ENCODE peak calls at places on chromosomes 12 and 14, in five cellular contexts. A is Calu3, G is stomach, N is IMR-90, H is endothelial cell. Y is an unnamed sample.
A peak's percentile ranks its signal among the peaks of the same experiment; 100 is the strongest.

GRCh38 chr12:69101505-69101904 is 137.9 kb upstream of the CPSF6 start:
- DNase-seq in A (no peak), G (no peak), N (no peak), H (no peak), Y (no peak)

GRCh38 chr12:80041691-80042090 is 57.6 kb upstream of the OTOGL start:
- DNase-seq in A (no peak), N (peak; percentile 68), H (no peak), G (no peak), Y (no peak)

GRCh38 chr12:123431951-123432886 is 4.3 kb downstream of the RILPL2 start:
- DNase-seq in A (no peak), G (peak; percentile 30), N (no peak), H (no peak), Y (peak; percentile 83)

GRCh38 chr14:25833341-25834121 is 764.3 kb downstream of the NOVA1 start:
- DNase-seq in G (peak; percentile 27), N (no peak), A (no peak), H (peak; percentile 62), Y (no peak)

GRCh38 chr12:67469666-67470065 is 178.9 kb upstream of the DYRK2 start:
- DNase-seq in G (no peak), N (no peak), A (no peak), H (no peak), Y (no peak)

GRCh38 chr14:36313898-36314297 is 6.5 kb downstream of the MBIP start:
- DNase-seq in A (no peak), G (no peak), H (no peak), N (no peak), Y (no peak)

GRCh38 chr14:103391048-103391447 is 5.8 kb downstream of the MARK3 start:
- DNase-seq in G (no peak), N (peak; percentile 87), H (peak; percentile 18), A (peak; percentile 18), Y (no peak)

GRCh38 chr14:93582516-93582915 is 151.8 kb downstream of the UNC79 start:
- DNase-seq in N (no peak), A (no peak), H (no peak), G (no peak), Y (no peak)

GRCh38 chr12:97283297-97283696 is 179.3 kb upstream of the RMST start:
- DNase-seq in N (no peak), A (no peak), G (no peak), H (no peak), Y (no peak)

GRCh38 chr12:65685514-65685913 is 138.8 kb upstream of the HMGA2 start:
- DNase-seq in H (no peak), A (peak; percentile 23), N (peak; percentile 43), G (no peak), Y (no peak)
- TF ChIP-seq CTCF in H (peak; percentile 68), A (peak; percentile 48), N (peak; percentile 58), G (no peak), Y (peak; percentile 42)

DNA sequence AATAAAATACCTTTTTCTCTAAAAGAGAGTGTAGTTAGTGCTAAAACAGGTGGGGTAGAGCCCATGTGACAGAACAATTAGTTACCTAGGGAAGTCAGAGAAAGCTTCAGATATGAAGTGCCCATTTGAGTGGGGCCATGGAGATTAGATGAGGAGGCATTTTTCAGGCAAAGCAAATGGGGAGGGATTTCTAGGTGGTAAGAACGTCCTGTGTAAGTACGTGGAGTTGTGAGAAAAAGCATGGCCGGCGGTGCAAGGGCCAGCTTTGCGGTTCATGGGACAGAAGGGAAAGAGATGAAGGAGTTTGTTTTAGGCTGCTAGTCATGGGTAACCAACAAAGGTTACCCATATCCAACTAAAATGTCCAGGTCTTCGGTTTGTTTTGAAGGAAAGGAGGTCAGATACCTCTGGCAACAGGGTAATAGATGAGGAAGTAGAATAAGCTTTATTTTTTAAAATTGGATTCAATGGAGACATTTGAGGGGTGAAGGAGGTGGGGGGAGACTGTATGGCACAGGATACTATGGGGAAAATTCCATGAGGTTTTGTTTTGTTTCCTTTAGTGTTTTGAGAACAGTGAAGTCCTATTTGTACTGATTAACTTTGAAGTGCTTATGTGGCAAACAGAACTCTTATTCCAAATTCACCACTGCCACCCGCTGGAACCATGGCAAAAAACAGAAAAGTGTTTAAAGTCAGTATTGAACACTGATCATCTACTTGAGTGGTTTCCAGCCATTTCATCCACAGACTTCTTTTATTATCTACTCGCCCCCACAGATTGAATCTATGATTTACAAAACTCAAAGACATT is 10.0 kb upstream of the SNRPF start:
- DNase-seq in A (peak; percentile 56), H (peak; percentile 16), G (peak; percentile 55), N (peak; percentile 48), Y (no peak)
- TF ChIP-seq CTCF in A (no peak), H (no peak), G (no peak), N (peak; percentile 50), Y (no peak)

DNA sequence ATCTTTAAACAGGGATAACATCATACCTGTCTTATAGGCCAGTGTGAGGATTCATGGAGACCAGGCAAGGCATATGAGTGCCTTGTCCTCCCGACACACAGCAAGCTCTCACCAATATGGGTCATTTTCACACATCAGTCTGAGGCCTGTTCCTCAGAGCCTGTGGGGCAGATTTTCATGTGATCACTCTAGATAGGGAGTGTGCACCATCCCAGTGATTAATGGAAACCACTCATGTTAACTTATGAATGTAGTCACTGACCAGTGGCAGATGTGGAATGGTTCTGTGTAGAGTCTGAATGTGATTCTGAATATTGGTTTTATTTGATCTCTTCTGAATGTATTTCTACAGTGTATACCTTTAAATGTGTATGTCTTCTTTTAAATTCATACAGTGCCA is 219.7 kb upstream of the SFSWAP start:
- DNase-seq in N (no peak), H (no peak), G (no peak), A (no peak), Y (no peak)
- TF ChIP-seq CTCF in N (no peak), H (no peak), G (no peak), A (no peak), Y (no peak)

GRCh38 chr14:104794641-104795467 is 694 bp downstream of the AKT1 start:
- DNase-seq in G (peak; percentile 51), H (no peak), N (peak; percentile 19), A (peak; percentile 32), Y (no peak)
- TF ChIP-seq CTCF in G (no peak), H (no peak), N (no peak), A (no peak), Y (no peak)

GRCh38 chr12:112303004-112303403 is 79.2 kb downstream of the HECTD4 start:
- DNase-seq in N (peak; percentile 95), A (peak; percentile 56), G (no peak), H (no peak), Y (no peak)
- TF ChIP-seq CTCF in N (no peak), A (no peak), G (no peak), H (no peak), Y (no peak)